ENCODE peak calls at places on chromosomes 16 and 17, in four cellular contexts. One of them, this sample, is unnamed.

GRCh38 chr17:79826210-79826680 is 13.0 kb downstream of the CBX4 start:
- DNase-seq in HL-60: no peak
- DNase-seq in GM23248: no peak
- DNase-seq in PC-9: no peak
- DNase-seq in this sample: no peak

GRCh38 chr16:54121539-54122295 is 164.9 kb downstream of the IRX3 start:
- DNase-seq in HL-60: no peak
- DNase-seq in GM23248: no peak
- DNase-seq in PC-9: no peak
- DNase-seq in this sample: no peak

GRCh38 chr16:4317471-4318170 is 1.8 kb downstream of the GLIS2 start:
- DNase-seq in HL-60: no peak
- DNase-seq in GM23248: peak
- DNase-seq in PC-9: peak
- DNase-seq in this sample: peak

GRCh38 chr17:10790491-10791401 is 13.2 kb downstream of the TMEM238L start:
- DNase-seq in HL-60: no peak
- DNase-seq in GM23248: peak
- DNase-seq in PC-9: no peak
- DNase-seq in this sample: no peak

GRCh38 chr17:5978496-5978895 is 91.7 kb upstream of the WSCD1 start:
- DNase-seq in HL-60: no peak
- DNase-seq in GM23248: no peak
- DNase-seq in PC-9: no peak
- DNase-seq in this sample: no peak

GRCh38 chr17:55706808-55707773 is 15.6 kb downstream of the TMEM100 start:
- DNase-seq in HL-60: no peak
- DNase-seq in GM23248: no peak
- DNase-seq in PC-9: no peak
- DNase-seq in this sample: no peak

GRCh38 chr17:82378741-82379021 is 7.1 kb downstream of the UTS2R start:
- DNase-seq in HL-60: no peak
- DNase-seq in GM23248: no peak
- DNase-seq in PC-9: no peak
- DNase-seq in this sample: no peak

GRCh38 chr17:78589885-78590284 is 12.7 kb upstream of the DNAH17 start:
- DNase-seq in HL-60: no peak
- DNase-seq in GM23248: no peak
- DNase-seq in PC-9: peak
- DNase-seq in this sample: no peak

GRCh38 chr17:67542219-67543114 is 165.4 kb downstream of the PITPNC1 start:
- DNase-seq in HL-60: no peak
- DNase-seq in GM23248: no peak
- DNase-seq in PC-9: no peak
- DNase-seq in this sample: no peak

GRCh38 chr17:40561871-40562611 is 3.2 kb downstream of the CCR7 start:
- DNase-seq in HL-60: no peak
- DNase-seq in GM23248: peak
- DNase-seq in PC-9: no peak
- DNase-seq in this sample: no peak

GRCh38 chr16:84514874-84515835 is 10.7 kb upstream of the MEAK7 start:
- DNase-seq in HL-60: peak
- DNase-seq in GM23248: no peak
- DNase-seq in PC-9: peak
- DNase-seq in this sample: no peak
- H3K4me3 ChIP-seq in HL-60: no peak
- H3K4me3 ChIP-seq in GM23248: no peak
- H3K4me3 ChIP-seq in PC-9: no peak
- H3K4me3 ChIP-seq in this sample: no peak

GRCh38 chr16:77234611-77235010 is 35.4 kb downstream of the SYCE1L start:
- DNase-seq in HL-60: no peak
- DNase-seq in GM23248: no peak
- DNase-seq in PC-9: peak
- DNase-seq in this sample: no peak
- H3K4me3 ChIP-seq in HL-60: no peak
- H3K4me3 ChIP-seq in GM23248: no peak
- H3K4me3 ChIP-seq in PC-9: no peak
- H3K4me3 ChIP-seq in this sample: no peak

DNA sequence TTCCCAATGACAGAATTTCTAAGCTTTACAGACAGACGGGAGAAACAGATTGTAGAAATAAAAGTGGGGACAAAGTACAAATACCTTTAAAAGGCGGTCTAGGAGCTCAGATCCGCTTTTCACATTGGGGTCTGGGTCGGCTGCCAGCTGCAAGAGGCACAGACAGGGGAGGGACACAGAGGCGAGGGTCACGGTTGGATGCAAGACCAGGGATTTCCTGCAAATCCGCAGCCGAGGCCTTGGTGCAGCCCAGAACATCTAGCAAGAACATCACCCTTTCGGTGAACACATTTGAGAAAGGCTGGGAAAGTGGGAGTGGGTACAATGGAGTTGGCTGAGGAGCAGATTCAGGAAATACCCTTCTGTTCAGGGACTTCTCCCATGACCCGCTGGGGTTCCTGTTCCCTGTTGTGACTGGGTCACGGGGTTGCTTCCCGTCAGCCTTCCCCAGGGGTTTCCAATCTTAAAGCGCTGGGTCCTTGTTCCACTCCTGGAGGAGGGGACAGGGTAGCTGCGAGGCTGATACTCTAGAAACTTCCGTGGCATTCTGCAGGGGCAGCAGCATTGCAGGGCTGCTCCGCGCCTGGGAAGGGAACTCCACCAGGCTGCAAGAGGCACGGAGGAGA is 16.2 kb downstream of the VAC14 start:
- DNase-seq in HL-60: no peak
- DNase-seq in GM23248: no peak
- DNase-seq in PC-9: no peak
- DNase-seq in this sample: no peak
- H3K4me3 ChIP-seq in HL-60: no peak
- H3K4me3 ChIP-seq in GM23248: no peak
- H3K4me3 ChIP-seq in PC-9: no peak
- H3K4me3 ChIP-seq in this sample: no peak

GRCh38 chr16:89295071-89295900 is 77.8 kb downstream of the ZNF778 start:
- DNase-seq in HL-60: no peak
- DNase-seq in GM23248: no peak
- DNase-seq in PC-9: no peak
- DNase-seq in this sample: no peak

GRCh38 chr16:89292443-89293078 is 75.1 kb downstream of the ZNF778 start:
- DNase-seq in HL-60: no peak
- DNase-seq in GM23248: no peak
- DNase-seq in PC-9: no peak
- DNase-seq in this sample: no peak

GRCh38 chr16:89295915-89296314 is 78.4 kb downstream of the ZNF778 start:
- DNase-seq in HL-60: no peak
- DNase-seq in GM23248: no peak
- DNase-seq in PC-9: no peak
- DNase-seq in this sample: no peak

GRCh38 chr16:89293276-89294143 is 76.0 kb downstream of the ZNF778 start:
- DNase-seq in HL-60: no peak
- DNase-seq in GM23248: no peak
- DNase-seq in PC-9: no peak
- DNase-seq in this sample: no peak

GRCh38 chr16:89294486-89294885 is 77.0 kb downstream of the ZNF778 start:
- DNase-seq in HL-60: no peak
- DNase-seq in GM23248: no peak
- DNase-seq in PC-9: no peak
- DNase-seq in this sample: no peak
- H3K4me3 ChIP-seq in HL-60: no peak
- H3K4me3 ChIP-seq in GM23248: no peak
- H3K4me3 ChIP-seq in PC-9: no peak
- H3K4me3 ChIP-seq in this sample: no peak

DNA sequence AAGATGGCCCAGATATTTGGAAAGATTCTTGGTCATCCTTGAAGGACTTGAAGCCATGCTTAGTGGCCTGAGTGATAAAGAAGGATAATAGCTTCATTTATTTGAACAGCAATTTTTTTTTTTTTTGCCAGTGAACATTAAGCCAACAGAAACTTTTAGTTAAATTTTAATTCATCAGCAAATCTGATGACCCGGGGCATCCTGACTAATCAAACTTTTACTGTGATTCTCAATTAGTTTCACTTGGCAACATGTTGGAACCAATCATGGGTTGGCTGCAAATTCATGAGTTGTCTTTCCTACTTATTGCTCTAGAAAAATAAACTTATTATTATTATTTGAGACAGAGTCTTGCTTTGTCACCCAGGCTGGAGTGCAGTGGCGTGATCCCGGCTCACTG is 74.4 kb downstream of the SHISA9 start:
- DNase-seq in HL-60: no peak
- DNase-seq in GM23248: no peak
- DNase-seq in PC-9: no peak
- DNase-seq in this sample: no peak
- H3K4me3 ChIP-seq in HL-60: no peak
- H3K4me3 ChIP-seq in GM23248: no peak
- H3K4me3 ChIP-seq in PC-9: no peak
- H3K4me3 ChIP-seq in this sample: no peak

GRCh38 chr16:85697441-85697840 is 8.7 kb upstream of the GINS2 start:
- DNase-seq in HL-60: no peak
- DNase-seq in GM23248: no peak
- DNase-seq in PC-9: no peak
- DNase-seq in this sample: no peak

GRCh38 chr16:85695196-85696128 is 6.7 kb upstream of the GINS2 start:
- DNase-seq in HL-60: no peak
- DNase-seq in GM23248: no peak
- DNase-seq in PC-9: no peak
- DNase-seq in this sample: no peak

GRCh38 chr16:85699224-85699558 is 10.4 kb upstream of the GINS2 start:
- DNase-seq in HL-60: no peak
- DNase-seq in GM23248: no peak
- DNase-seq in PC-9: no peak
- DNase-seq in this sample: no peak

GRCh38 chr16:85698459-85699223 is 9.9 kb upstream of the GINS2 start:
- DNase-seq in HL-60: no peak
- DNase-seq in GM23248: no peak
- DNase-seq in PC-9: no peak
- DNase-seq in this sample: no peak

DNA sequence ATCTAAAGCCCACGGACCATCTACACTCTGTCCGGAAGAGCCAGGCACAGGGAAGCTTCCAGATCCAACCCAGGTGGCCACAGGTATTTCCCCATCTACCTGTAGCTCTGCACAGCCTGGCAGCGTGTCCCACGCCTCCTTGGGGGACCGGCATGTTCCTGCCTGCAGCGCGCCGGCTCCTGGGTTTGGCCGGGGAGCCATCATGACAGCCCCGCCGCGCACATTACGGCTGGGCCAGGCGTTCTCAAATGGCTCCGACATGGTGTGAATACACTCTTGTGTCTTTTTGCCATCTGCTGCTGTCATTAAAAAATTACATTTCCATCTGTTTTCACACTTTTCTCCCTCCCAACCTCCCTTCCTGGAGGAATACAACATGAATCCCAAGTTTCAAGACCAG is 8.0 kb upstream of the GINS2 start:
- DNase-seq in HL-60: no peak
- DNase-seq in GM23248: no peak
- DNase-seq in PC-9: no peak
- DNase-seq in this sample: no peak
- H3K4me3 ChIP-seq in HL-60: no peak
- H3K4me3 ChIP-seq in GM23248: no peak
- H3K4me3 ChIP-seq in PC-9: no peak
- H3K4me3 ChIP-seq in this sample: no peak

This sample was measured in uterus.